ENCODE peak calls at places on chromosome 19, in ten cellular contexts. K is upper lobe of right lung, N is nephron progenitor cell, Y is progenitor cell of endocrine pancreas, P is cardiac fibroblast, Z is foreskin keratinocyte, S is astrocyte of the cerebellum, F is Panc1, B is gastrocnemius medialis, E is AG04449. G is an unnamed sample.

GRCh38 chr19:39380521-39381502 is 10.1 kb downstream of the PAF1 start:
- DNase-seq in F (no peak), P (no peak), Y (no peak), Z (no peak), E (no peak), S (no peak), B (no peak), N (no peak), K (no peak), G (no peak)

GRCh38 chr19:17306285-17306714 is 628 bp downstream of the MRPL34 start:
- DNase-seq in N (peak; percentile 63), K (no peak), F (no peak), S (no peak), B (no peak), E (no peak), Z (no peak), P (no peak), Y (no peak), G (no peak)

GRCh38 chr19:49676136-49676689 is 858 bp upstream of the PRMT1 start:
- DNase-seq in S (peak; percentile 89), N (peak; percentile 80), B (peak; percentile 82), P (peak; percentile 97), F (peak; percentile 84), Y (peak; percentile 28), K (peak; percentile 90), Z (peak; percentile 96), E (peak; percentile 80), G (peak; percentile 52)

GRCh38 chr19:38359242-38360021 is 14.9 kb upstream of the PSMD8 start:
- DNase-seq in N (no peak), E (no peak), F (no peak), B (no peak), K (no peak), Z (no peak), S (no peak), P (no peak), Y (no peak), G (no peak)

GRCh38 chr19:14496849-14497346 is 971 bp upstream of the GIPC1 start:
- DNase-seq in K (no peak), S (no peak), E (no peak), N (no peak), P (no peak), Z (no peak), F (no peak), Y (no peak), B (no peak), G (no peak)

GRCh38 chr19:40718774-40719391 is 2.0 kb downstream of the ITPKC start:
- DNase-seq in E (no peak), Y (peak; percentile 51), P (peak; percentile 61), N (peak; percentile 57), S (no peak), Z (peak; percentile 91), F (no peak), B (peak; percentile 85), K (peak; percentile 94), G (no peak)

GRCh38 chr19:47891923-47892666 is 6.0 kb upstream of the SULT2A1 start:
- DNase-seq in P (peak; percentile 28), Y (no peak), E (no peak), Z (no peak), S (no peak), N (no peak), F (no peak), K (no peak), B (no peak), G (no peak)

GRCh38 chr19:44548736-44549135 is 19.3 kb upstream of the CEACAM20 start:
- DNase-seq in Y (no peak), S (peak; percentile 78), E (no peak), B (no peak), Z (peak; percentile 70), F (no peak), N (no peak), K (no peak), P (no peak), G (no peak)

GRCh38 chr19:10290439-10290875 is 705 bp downstream of the ICAM5 start:
- DNase-seq in B (no peak), Y (no peak), N (peak; percentile 36), E (no peak), Z (no peak), P (no peak), S (no peak), F (no peak), K (no peak), G (no peak)

GRCh38 chr19:10286803-10287737 is at the start of gene ICAM4:
- DNase-seq in F (no peak), Z (no peak), K (peak; percentile 89), P (peak; percentile 75), B (no peak), N (peak; percentile 40), S (no peak), E (no peak), Y (no peak), G (no peak)

GRCh38 chr19:10289167-10289835 is 451 bp upstream of the ICAM5 start:
- DNase-seq in K (peak; percentile 86), F (no peak), B (no peak), E (no peak), S (no peak), N (peak; percentile 63), Z (peak; percentile 65), P (no peak), Y (no peak), G (no peak)

GRCh38 chr19:10289836-10290438 is at the start of gene ICAM5:
- DNase-seq in B (no peak), S (no peak), Y (no peak), Z (no peak), F (no peak), K (no peak), P (no peak), N (peak; percentile 56), E (no peak), G (no peak)

DNA sequence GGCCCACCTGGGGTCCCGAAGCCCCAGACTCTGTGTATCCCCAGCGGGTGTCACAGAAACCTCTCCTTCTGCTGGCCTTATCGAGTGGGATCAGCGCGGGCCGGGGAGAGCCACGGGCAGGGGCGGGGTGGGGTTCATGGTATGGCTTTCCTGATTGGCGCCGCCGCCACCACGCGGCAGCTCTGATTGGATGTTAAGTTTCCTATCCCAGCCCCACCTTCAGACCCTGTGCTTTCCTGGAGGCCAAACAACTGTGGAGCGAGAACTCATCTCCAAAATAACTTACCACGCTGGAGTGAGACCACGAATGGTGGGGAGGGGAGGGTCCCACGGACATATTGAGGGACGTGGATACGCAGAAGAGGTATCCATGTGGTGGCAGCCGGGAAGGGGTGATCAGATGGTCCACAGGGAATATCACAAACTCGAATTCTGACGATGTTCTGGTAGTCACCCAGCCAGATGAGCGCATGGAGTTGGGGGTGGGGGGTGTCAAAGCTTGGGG is 1.0 kb upstream of the ICAM5 start:
- DNase-seq in N (peak; percentile 75), P (no peak), F (no peak), E (no peak), Y (no peak), B (no peak), Z (peak; percentile 65), S (no peak), K (peak; percentile 79), G (no peak)
- TF ChIP-seq CTCF in N (no peak), P (no peak), F (no peak), E (no peak), Y (no peak), B (no peak), Z (no peak), S (no peak), K (no peak), G (no peak)

GRCh38 chr19:18322759-18323460 is at the start of gene LSM4:
- DNase-seq in Y (peak; percentile 99), E (peak; percentile 65), B (peak; percentile 98), N (peak; percentile 99), K (peak; percentile 99), S (peak; percentile 92), F (peak; percentile 84), Z (peak; percentile 96), P (peak; percentile 97), G (peak; percentile 71)
- TF ChIP-seq CTCF in Y (peak; percentile 43), E (peak; percentile 41), B (peak; percentile 25), N (no peak), K (peak; percentile 29), S (peak; percentile 35), F (no peak), Z (peak; percentile 69), P (no peak), G (peak; percentile 22)

GRCh38 chr19:8145969-8146368 is 3.4 kb downstream of the FBN3 start:
- DNase-seq in Z (no peak), E (no peak), N (no peak), S (no peak), K (peak; percentile 65), B (no peak), F (no peak), P (no peak), Y (no peak), G (no peak)
- TF ChIP-seq CTCF in Z (peak; percentile 47), E (no peak), N (no peak), S (no peak), K (no peak), B (no peak), F (no peak), P (no peak), Y (no peak), G (no peak)

GRCh38 chr19:35782589-35782988 is 7.2 kb downstream of the ARHGAP33 start:
- DNase-seq in K (peak; percentile 62), N (no peak), P (no peak), F (no peak), Y (no peak), E (no peak), S (no peak), B (no peak), Z (no peak), G (no peak)

GRCh38 chr19:35786299-35787160 is 11.2 kb downstream of the ARHGAP33 start:
- DNase-seq in N (no peak), F (no peak), B (no peak), E (no peak), K (no peak), P (no peak), Z (no peak), S (no peak), Y (no peak), G (no peak)

GRCh38 chr19:35785087-35785627 is 9.8 kb downstream of the ARHGAP33 start:
- DNase-seq in Y (no peak), P (no peak), F (no peak), N (no peak), S (no peak), B (no peak), K (no peak), Z (no peak), E (no peak), G (no peak)

GRCh38 chr19:35783469-35784400 is 8.4 kb downstream of the ARHGAP33 start:
- DNase-seq in Y (no peak), E (no peak), Z (no peak), N (peak; percentile 29), S (no peak), B (no peak), K (no peak), F (no peak), P (no peak), G (no peak)

DNA sequence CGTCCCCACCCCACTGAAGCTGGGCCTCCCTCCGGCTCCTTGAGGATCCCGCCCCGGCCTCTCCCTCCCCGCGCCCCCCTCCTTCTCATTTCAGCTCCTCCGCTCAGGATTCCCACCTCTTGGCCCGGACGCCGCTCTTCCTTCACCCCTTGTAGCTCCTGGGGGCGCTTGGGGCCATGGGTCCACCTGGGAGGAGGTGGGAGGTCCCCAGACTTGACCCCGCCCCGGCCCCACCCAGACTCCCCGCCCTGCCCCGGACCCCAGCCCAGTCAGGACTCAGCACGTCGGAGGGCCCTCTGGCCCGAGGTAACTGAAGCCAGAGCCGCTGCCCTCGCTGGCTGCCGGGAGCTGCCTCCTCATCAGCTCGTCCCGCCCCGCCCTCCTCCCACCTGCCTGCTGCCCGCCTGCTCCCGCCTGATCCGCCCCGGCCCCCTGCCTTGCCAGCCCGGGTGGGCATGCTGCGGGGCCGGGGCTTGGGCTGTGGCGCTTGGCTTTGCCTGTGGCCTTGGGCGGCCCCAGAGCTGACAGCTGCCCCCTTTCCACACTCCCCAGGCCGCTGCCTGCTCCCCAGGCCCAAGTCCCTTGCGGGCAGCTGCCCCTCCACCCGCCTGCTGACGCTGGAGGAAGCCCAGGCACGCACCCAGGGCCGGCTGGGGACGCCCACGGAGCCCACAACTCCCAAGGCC is 9.2 kb downstream of the ARHGAP33 start:
- DNase-seq in B (no peak), K (no peak), E (no peak), Z (no peak), P (no peak), N (peak; percentile 62), S (no peak), Y (no peak), F (no peak), G (no peak)
- TF ChIP-seq CTCF in B (no peak), K (no peak), E (no peak), Z (no peak), P (no peak), N (no peak), S (no peak), Y (no peak), F (no peak), G (no peak)

G was measured in BJ.